ENCODE peak calls at places on chromosomes 4 and X, in nine cellular contexts. One of them, this sample, is unnamed.

GRCh38 chr4:128220286-128221235 is 67.1 kb downstream of the PGRMC2 start:
- DNase-seq in HFF-Myc: no peak
- DNase-seq in cardiac fibroblast: peak
- DNase-seq in GM04504: no peak
- DNase-seq in CD4-positive, alpha-beta T cell: no peak
- DNase-seq in T-helper 2 cell: no peak
- DNase-seq in activated CD4-positive, alpha-beta T cell treated with anti-CD3 and anti-CD28 coated beads for 48 hours: no peak
- DNase-seq in activated naive CD4-positive, alpha-beta T cell treated with anti-CD3 and anti-CD28 coated beads, Interleukin-2, amount 10 ng/mL, durations not matched to agents 7 days and 5 days: no peak
- DNase-seq in cardiac muscle cell: peak
- DNase-seq in this sample: peak

GRCh38 chr4:25449270-25449669 is 72.2 kb downstream of the ANAPC4 start:
- DNase-seq in HFF-Myc: no peak
- DNase-seq in cardiac fibroblast: no peak
- DNase-seq in GM04504: peak
- DNase-seq in CD4-positive, alpha-beta T cell: no peak
- DNase-seq in T-helper 2 cell: no peak
- DNase-seq in activated CD4-positive, alpha-beta T cell treated with anti-CD3 and anti-CD28 coated beads for 48 hours: no peak
- DNase-seq in activated naive CD4-positive, alpha-beta T cell treated with anti-CD3 and anti-CD28 coated beads, Interleukin-2, amount 10 ng/mL, durations not matched to agents 7 days and 5 days: no peak
- DNase-seq in cardiac muscle cell: peak
- DNase-seq in this sample: no peak

GRCh38 chr4:186132577-186133277 is 28.2 kb downstream of the FAM149A start:
- DNase-seq in HFF-Myc: no peak
- DNase-seq in cardiac fibroblast: peak
- DNase-seq in GM04504: no peak
- DNase-seq in CD4-positive, alpha-beta T cell: no peak
- DNase-seq in T-helper 2 cell: no peak
- DNase-seq in activated CD4-positive, alpha-beta T cell treated with anti-CD3 and anti-CD28 coated beads for 48 hours: peak
- DNase-seq in activated naive CD4-positive, alpha-beta T cell treated with anti-CD3 and anti-CD28 coated beads, Interleukin-2, amount 10 ng/mL, durations not matched to agents 7 days and 5 days: no peak
- DNase-seq in cardiac muscle cell: peak
- DNase-seq in this sample: no peak

GRCh38 chrX:10325606-10326005 is 168.8 kb downstream of the CLCN4 start:
- DNase-seq in HFF-Myc: no peak
- DNase-seq in cardiac fibroblast: peak
- DNase-seq in GM04504: no peak
- DNase-seq in CD4-positive, alpha-beta T cell: no peak
- DNase-seq in T-helper 2 cell: no peak
- DNase-seq in activated CD4-positive, alpha-beta T cell treated with anti-CD3 and anti-CD28 coated beads for 48 hours: no peak
- DNase-seq in activated naive CD4-positive, alpha-beta T cell treated with anti-CD3 and anti-CD28 coated beads, Interleukin-2, amount 10 ng/mL, durations not matched to agents 7 days and 5 days: no peak
- DNase-seq in cardiac muscle cell: peak
- DNase-seq in this sample: no peak

GRCh38 chrX:66110112-66110511 is 53.9 kb upstream of the HEPH start:
- DNase-seq in HFF-Myc: no peak
- DNase-seq in cardiac fibroblast: peak
- DNase-seq in GM04504: peak
- DNase-seq in CD4-positive, alpha-beta T cell: no peak
- DNase-seq in T-helper 2 cell: no peak
- DNase-seq in activated CD4-positive, alpha-beta T cell treated with anti-CD3 and anti-CD28 coated beads for 48 hours: peak
- DNase-seq in activated naive CD4-positive, alpha-beta T cell treated with anti-CD3 and anti-CD28 coated beads, Interleukin-2, amount 10 ng/mL, durations not matched to agents 7 days and 5 days: no peak
- DNase-seq in cardiac muscle cell: peak
- DNase-seq in this sample: peak

GRCh38 chrX:28552322-28552721 is 34.9 kb upstream of the IL1RAPL1 start:
- DNase-seq in HFF-Myc: no peak
- DNase-seq in cardiac fibroblast: peak
- DNase-seq in GM04504: no peak
- DNase-seq in CD4-positive, alpha-beta T cell: no peak
- DNase-seq in T-helper 2 cell: no peak
- DNase-seq in activated CD4-positive, alpha-beta T cell treated with anti-CD3 and anti-CD28 coated beads for 48 hours: no peak
- DNase-seq in activated naive CD4-positive, alpha-beta T cell treated with anti-CD3 and anti-CD28 coated beads, Interleukin-2, amount 10 ng/mL, durations not matched to agents 7 days and 5 days: no peak
- DNase-seq in cardiac muscle cell: peak
- DNase-seq in this sample: no peak

GRCh38 chr4:7004331-7004730 is 38.8 kb upstream of the TADA2B start:
- DNase-seq in HFF-Myc: no peak
- DNase-seq in cardiac fibroblast: no peak
- DNase-seq in GM04504: no peak
- DNase-seq in CD4-positive, alpha-beta T cell: no peak
- DNase-seq in T-helper 2 cell: no peak
- DNase-seq in activated CD4-positive, alpha-beta T cell treated with anti-CD3 and anti-CD28 coated beads for 48 hours: no peak
- DNase-seq in activated naive CD4-positive, alpha-beta T cell treated with anti-CD3 and anti-CD28 coated beads, Interleukin-2, amount 10 ng/mL, durations not matched to agents 7 days and 5 days: no peak
- DNase-seq in cardiac muscle cell: no peak
- DNase-seq in this sample: no peak

GRCh38 chr4:187606581-187606980 is 389.0 kb upstream of the ZFP42 start:
- DNase-seq in HFF-Myc: no peak
- DNase-seq in cardiac fibroblast: peak
- DNase-seq in GM04504: peak
- DNase-seq in CD4-positive, alpha-beta T cell: no peak
- DNase-seq in T-helper 2 cell: no peak
- DNase-seq in activated CD4-positive, alpha-beta T cell treated with anti-CD3 and anti-CD28 coated beads for 48 hours: peak
- DNase-seq in activated naive CD4-positive, alpha-beta T cell treated with anti-CD3 and anti-CD28 coated beads, Interleukin-2, amount 10 ng/mL, durations not matched to agents 7 days and 5 days: no peak
- DNase-seq in cardiac muscle cell: peak
- DNase-seq in this sample: peak

GRCh38 chr4:137387924-137388323 is 144.4 kb downstream of the PCDH18 start:
- DNase-seq in HFF-Myc: no peak
- DNase-seq in cardiac fibroblast: peak
- DNase-seq in GM04504: no peak
- DNase-seq in CD4-positive, alpha-beta T cell: no peak
- DNase-seq in T-helper 2 cell: no peak
- DNase-seq in activated CD4-positive, alpha-beta T cell treated with anti-CD3 and anti-CD28 coated beads for 48 hours: no peak
- DNase-seq in activated naive CD4-positive, alpha-beta T cell treated with anti-CD3 and anti-CD28 coated beads, Interleukin-2, amount 10 ng/mL, durations not matched to agents 7 days and 5 days: no peak
- DNase-seq in cardiac muscle cell: peak
- DNase-seq in this sample: peak

GRCh38 chr4:176123710-176124407 is 58.2 kb downstream of the WDR17 start:
- DNase-seq in HFF-Myc: peak
- DNase-seq in cardiac fibroblast: peak
- DNase-seq in GM04504: peak
- DNase-seq in CD4-positive, alpha-beta T cell: no peak
- DNase-seq in T-helper 2 cell: no peak
- DNase-seq in activated CD4-positive, alpha-beta T cell treated with anti-CD3 and anti-CD28 coated beads for 48 hours: no peak
- DNase-seq in activated naive CD4-positive, alpha-beta T cell treated with anti-CD3 and anti-CD28 coated beads, Interleukin-2, amount 10 ng/mL, durations not matched to agents 7 days and 5 days: no peak
- DNase-seq in cardiac muscle cell: peak
- DNase-seq in this sample: peak

GRCh38 chr4:18686338-18687039 is 664.9 kb upstream of the LCORL start:
- DNase-seq in HFF-Myc: no peak
- DNase-seq in cardiac fibroblast: no peak
- DNase-seq in GM04504: no peak
- DNase-seq in CD4-positive, alpha-beta T cell: no peak
- DNase-seq in T-helper 2 cell: no peak
- DNase-seq in activated CD4-positive, alpha-beta T cell treated with anti-CD3 and anti-CD28 coated beads for 48 hours: no peak
- DNase-seq in activated naive CD4-positive, alpha-beta T cell treated with anti-CD3 and anti-CD28 coated beads, Interleukin-2, amount 10 ng/mL, durations not matched to agents 7 days and 5 days: no peak
- DNase-seq in cardiac muscle cell: no peak
- DNase-seq in this sample: no peak

GRCh38 chrX:63330681-63331080 is 20.5 kb downstream of the SPIN4 start:
- DNase-seq in HFF-Myc: no peak
- DNase-seq in cardiac fibroblast: no peak
- DNase-seq in GM04504: no peak
- DNase-seq in CD4-positive, alpha-beta T cell: no peak
- DNase-seq in T-helper 2 cell: no peak
- DNase-seq in activated CD4-positive, alpha-beta T cell treated with anti-CD3 and anti-CD28 coated beads for 48 hours: peak
- DNase-seq in activated naive CD4-positive, alpha-beta T cell treated with anti-CD3 and anti-CD28 coated beads, Interleukin-2, amount 10 ng/mL, durations not matched to agents 7 days and 5 days: no peak
- DNase-seq in cardiac muscle cell: peak
- DNase-seq in this sample: no peak

GRCh38 chr4:176422031-176422430 is 102.3 kb downstream of the SPCS3 start:
- DNase-seq in HFF-Myc: no peak
- DNase-seq in cardiac fibroblast: no peak
- DNase-seq in GM04504: no peak
- DNase-seq in CD4-positive, alpha-beta T cell: no peak
- DNase-seq in T-helper 2 cell: no peak
- DNase-seq in activated CD4-positive, alpha-beta T cell treated with anti-CD3 and anti-CD28 coated beads for 48 hours: no peak
- DNase-seq in activated naive CD4-positive, alpha-beta T cell treated with anti-CD3 and anti-CD28 coated beads, Interleukin-2, amount 10 ng/mL, durations not matched to agents 7 days and 5 days: no peak
- DNase-seq in cardiac muscle cell: no peak
- DNase-seq in this sample: no peak

GRCh38 chr4:109548655-109549054 is 11.4 kb upstream of the MCUB start:
- DNase-seq in HFF-Myc: peak
- DNase-seq in cardiac fibroblast: peak
- DNase-seq in GM04504: peak
- DNase-seq in CD4-positive, alpha-beta T cell: no peak
- DNase-seq in T-helper 2 cell: no peak
- DNase-seq in activated CD4-positive, alpha-beta T cell treated with anti-CD3 and anti-CD28 coated beads for 48 hours: peak
- DNase-seq in activated naive CD4-positive, alpha-beta T cell treated with anti-CD3 and anti-CD28 coated beads, Interleukin-2, amount 10 ng/mL, durations not matched to agents 7 days and 5 days: peak
- DNase-seq in cardiac muscle cell: peak
- DNase-seq in this sample: peak

GRCh38 chr4:177117256-177117655 is 192.4 kb upstream of the NEIL3 start:
- DNase-seq in HFF-Myc: no peak
- DNase-seq in cardiac fibroblast: no peak
- DNase-seq in GM04504: no peak
- DNase-seq in CD4-positive, alpha-beta T cell: no peak
- DNase-seq in T-helper 2 cell: no peak
- DNase-seq in activated CD4-positive, alpha-beta T cell treated with anti-CD3 and anti-CD28 coated beads for 48 hours: no peak
- DNase-seq in activated naive CD4-positive, alpha-beta T cell treated with anti-CD3 and anti-CD28 coated beads, Interleukin-2, amount 10 ng/mL, durations not matched to agents 7 days and 5 days: no peak
- DNase-seq in cardiac muscle cell: no peak
- DNase-seq in this sample: no peak

GRCh38 chrX:106672527-106672926 is 54.0 kb upstream of the RNF128 start:
- DNase-seq in HFF-Myc: no peak
- DNase-seq in cardiac fibroblast: no peak
- DNase-seq in GM04504: no peak
- DNase-seq in CD4-positive, alpha-beta T cell: no peak
- DNase-seq in T-helper 2 cell: no peak
- DNase-seq in activated CD4-positive, alpha-beta T cell treated with anti-CD3 and anti-CD28 coated beads for 48 hours: no peak
- DNase-seq in activated naive CD4-positive, alpha-beta T cell treated with anti-CD3 and anti-CD28 coated beads, Interleukin-2, amount 10 ng/mL, durations not matched to agents 7 days and 5 days: no peak
- DNase-seq in cardiac muscle cell: no peak
- DNase-seq in this sample: no peak

GRCh38 chr4:128796934-128797333 is 12.6 kb upstream of the JADE1 start:
- DNase-seq in HFF-Myc: no peak
- DNase-seq in cardiac fibroblast: no peak
- DNase-seq in GM04504: no peak
- DNase-seq in CD4-positive, alpha-beta T cell: no peak
- DNase-seq in T-helper 2 cell: no peak
- DNase-seq in activated CD4-positive, alpha-beta T cell treated with anti-CD3 and anti-CD28 coated beads for 48 hours: no peak
- DNase-seq in activated naive CD4-positive, alpha-beta T cell treated with anti-CD3 and anti-CD28 coated beads, Interleukin-2, amount 10 ng/mL, durations not matched to agents 7 days and 5 days: no peak
- DNase-seq in cardiac muscle cell: no peak
- DNase-seq in this sample: no peak

GRCh38 chr4:152266831-152267480 is 268.9 kb downstream of the FBXW7 start:
- DNase-seq in HFF-Myc: no peak
- DNase-seq in cardiac fibroblast: no peak
- DNase-seq in GM04504: no peak
- DNase-seq in CD4-positive, alpha-beta T cell: no peak
- DNase-seq in T-helper 2 cell: no peak
- DNase-seq in activated CD4-positive, alpha-beta T cell treated with anti-CD3 and anti-CD28 coated beads for 48 hours: no peak
- DNase-seq in activated naive CD4-positive, alpha-beta T cell treated with anti-CD3 and anti-CD28 coated beads, Interleukin-2, amount 10 ng/mL, durations not matched to agents 7 days and 5 days: no peak
- DNase-seq in cardiac muscle cell: no peak
- DNase-seq in this sample: no peak

GRCh38 chr4:4524364-4524763 is 17.5 kb downstream of the STX18 start:
- DNase-seq in HFF-Myc: no peak
- DNase-seq in cardiac fibroblast: no peak
- DNase-seq in GM04504: no peak
- DNase-seq in CD4-positive, alpha-beta T cell: peak
- DNase-seq in T-helper 2 cell: peak
- DNase-seq in activated CD4-positive, alpha-beta T cell treated with anti-CD3 and anti-CD28 coated beads for 48 hours: peak
- DNase-seq in activated naive CD4-positive, alpha-beta T cell treated with anti-CD3 and anti-CD28 coated beads, Interleukin-2, amount 10 ng/mL, durations not matched to agents 7 days and 5 days: peak
- DNase-seq in cardiac muscle cell: no peak
- DNase-seq in this sample: no peak

GRCh38 chr4:27381806-27382205 is 521.2 kb downstream of the STIM2 start:
- DNase-seq in HFF-Myc: no peak
- DNase-seq in cardiac fibroblast: no peak
- DNase-seq in GM04504: no peak
- DNase-seq in CD4-positive, alpha-beta T cell: no peak
- DNase-seq in T-helper 2 cell: no peak
- DNase-seq in activated CD4-positive, alpha-beta T cell treated with anti-CD3 and anti-CD28 coated beads for 48 hours: no peak
- DNase-seq in activated naive CD4-positive, alpha-beta T cell treated with anti-CD3 and anti-CD28 coated beads, Interleukin-2, amount 10 ng/mL, durations not matched to agents 7 days and 5 days: no peak
- DNase-seq in cardiac muscle cell: no peak
- DNase-seq in this sample: no peak

GRCh38 chr4:55032788-55033187 is 92.6 kb downstream of the KDR start:
- DNase-seq in HFF-Myc: no peak
- DNase-seq in cardiac fibroblast: peak
- DNase-seq in GM04504: no peak
- DNase-seq in CD4-positive, alpha-beta T cell: no peak
- DNase-seq in T-helper 2 cell: no peak
- DNase-seq in activated CD4-positive, alpha-beta T cell treated with anti-CD3 and anti-CD28 coated beads for 48 hours: no peak
- DNase-seq in activated naive CD4-positive, alpha-beta T cell treated with anti-CD3 and anti-CD28 coated beads, Interleukin-2, amount 10 ng/mL, durations not matched to agents 7 days and 5 days: no peak
- DNase-seq in cardiac muscle cell: peak
- DNase-seq in this sample: no peak

GRCh38 chr4:19358015-19358414 is 893.7 kb upstream of the SLIT2 start:
- DNase-seq in HFF-Myc: no peak
- DNase-seq in cardiac fibroblast: no peak
- DNase-seq in GM04504: no peak
- DNase-seq in CD4-positive, alpha-beta T cell: no peak
- DNase-seq in T-helper 2 cell: no peak
- DNase-seq in activated CD4-positive, alpha-beta T cell treated with anti-CD3 and anti-CD28 coated beads for 48 hours: no peak
- DNase-seq in activated naive CD4-positive, alpha-beta T cell treated with anti-CD3 and anti-CD28 coated beads, Interleukin-2, amount 10 ng/mL, durations not matched to agents 7 days and 5 days: no peak
- DNase-seq in cardiac muscle cell: no peak
- DNase-seq in this sample: no peak

GRCh38 chr4:166017804-166018203 is 144.8 kb downstream of the TLL1 start:
- DNase-seq in HFF-Myc: no peak
- DNase-seq in cardiac fibroblast: no peak
- DNase-seq in GM04504: no peak
- DNase-seq in CD4-positive, alpha-beta T cell: no peak
- DNase-seq in T-helper 2 cell: no peak
- DNase-seq in activated CD4-positive, alpha-beta T cell treated with anti-CD3 and anti-CD28 coated beads for 48 hours: no peak
- DNase-seq in activated naive CD4-positive, alpha-beta T cell treated with anti-CD3 and anti-CD28 coated beads, Interleukin-2, amount 10 ng/mL, durations not matched to agents 7 days and 5 days: no peak
- DNase-seq in cardiac muscle cell: no peak
- DNase-seq in this sample: no peak

GRCh38 chr4:159271857-159272256 is 169.0 kb downstream of the RAPGEF2 start:
- DNase-seq in HFF-Myc: no peak
- DNase-seq in cardiac fibroblast: no peak
- DNase-seq in GM04504: no peak
- DNase-seq in CD4-positive, alpha-beta T cell: no peak
- DNase-seq in T-helper 2 cell: no peak
- DNase-seq in activated CD4-positive, alpha-beta T cell treated with anti-CD3 and anti-CD28 coated beads for 48 hours: no peak
- DNase-seq in activated naive CD4-positive, alpha-beta T cell treated with anti-CD3 and anti-CD28 coated beads, Interleukin-2, amount 10 ng/mL, durations not matched to agents 7 days and 5 days: no peak
- DNase-seq in cardiac muscle cell: no peak
- DNase-seq in this sample: peak